ENCODE peak calls at places on chromosomes 11 and 22, in five cellular contexts. One of them, this sample, is unnamed.

GRCh38 chr11:81237139-81237538 is 1496.5 kb downstream of the FAM181B start:
- DNase-seq in A673: peak
- DNase-seq in mammary epithelial cell: peak
- DNase-seq in neural progenitor cell: peak
- DNase-seq in hepatocyte: peak
- DNase-seq in this sample: peak

GRCh38 chr11:134139873-134140331 is 71.0 kb downstream of the JAM3 start:
- DNase-seq in A673: peak
- DNase-seq in mammary epithelial cell: peak
- DNase-seq in neural progenitor cell: peak
- DNase-seq in hepatocyte: peak
- DNase-seq in this sample: peak

GRCh38 chr11:112655386-112655785 is 305.8 kb upstream of the NCAM1 start:
- DNase-seq in A673: no peak
- DNase-seq in mammary epithelial cell: no peak
- DNase-seq in neural progenitor cell: no peak
- DNase-seq in hepatocyte: peak
- DNase-seq in this sample: no peak

GRCh38 chr11:94513091-94513490 is 830 bp downstream of the C11orf97 start:
- DNase-seq in A673: no peak
- DNase-seq in mammary epithelial cell: peak
- DNase-seq in neural progenitor cell: no peak
- DNase-seq in hepatocyte: peak
- DNase-seq in this sample: no peak

GRCh38 chr11:59173964-59174663 is 2.2 kb downstream of the DTX4 start:
- DNase-seq in A673: peak
- DNase-seq in mammary epithelial cell: peak
- DNase-seq in neural progenitor cell: peak
- DNase-seq in hepatocyte: peak
- DNase-seq in this sample: no peak

GRCh38 chr22:20761536-20761935 is 12.4 kb upstream of the SERPIND1 start:
- DNase-seq in A673: no peak
- DNase-seq in mammary epithelial cell: no peak
- DNase-seq in neural progenitor cell: no peak
- DNase-seq in hepatocyte: no peak
- DNase-seq in this sample: no peak

GRCh38 chr11:100681064-100681502 is 6.0 kb upstream of the ARHGAP42 start:
- DNase-seq in A673: no peak
- DNase-seq in mammary epithelial cell: peak
- DNase-seq in neural progenitor cell: no peak
- DNase-seq in hepatocyte: peak
- DNase-seq in this sample: peak

GRCh38 chr11:62601114-62601363 is 626 bp downstream of the MTA2 start:
- DNase-seq in A673: no peak
- DNase-seq in mammary epithelial cell: no peak
- DNase-seq in neural progenitor cell: no peak
- DNase-seq in hepatocyte: no peak
- DNase-seq in this sample: peak

GRCh38 chr11:2195756-2196088 is 24.1 kb upstream of the TH start:
- DNase-seq in A673: no peak
- DNase-seq in mammary epithelial cell: no peak
- DNase-seq in neural progenitor cell: no peak
- DNase-seq in hepatocyte: no peak
- DNase-seq in this sample: no peak

GRCh38 chr11:126862664-126863247 is 137.8 kb downstream of the KIRREL3 start:
- DNase-seq in A673: no peak
- DNase-seq in mammary epithelial cell: no peak
- DNase-seq in neural progenitor cell: peak
- DNase-seq in hepatocyte: no peak
- DNase-seq in this sample: peak

GRCh38 chr22:28497188-28497587 is 182.5 kb downstream of the TTC28 start:
- DNase-seq in A673: no peak
- DNase-seq in mammary epithelial cell: no peak
- DNase-seq in neural progenitor cell: no peak
- DNase-seq in hepatocyte: no peak
- DNase-seq in this sample: no peak

GRCh38 chr22:20436309-20437252 is 1.0 kb downstream of the SCARF2 start:
- DNase-seq in A673: peak
- DNase-seq in mammary epithelial cell: no peak
- DNase-seq in neural progenitor cell: peak
- DNase-seq in hepatocyte: peak
- DNase-seq in this sample: no peak

GRCh38 chr22:20392983-20393704 is 807 bp upstream of the ZNF74 start:
- DNase-seq in A673: no peak
- DNase-seq in mammary epithelial cell: no peak
- DNase-seq in neural progenitor cell: no peak
- DNase-seq in hepatocyte: no peak
- DNase-seq in this sample: no peak

GRCh38 chr22:32574397-32574796 is 99.8 kb downstream of the FBXO7 start:
- DNase-seq in A673: no peak
- DNase-seq in mammary epithelial cell: peak
- DNase-seq in neural progenitor cell: no peak
- DNase-seq in hepatocyte: peak
- DNase-seq in this sample: no peak

GRCh38 chr11:92475316-92475715 is 250.7 kb downstream of the FAT3 start:
- DNase-seq in A673: no peak
- DNase-seq in mammary epithelial cell: no peak
- DNase-seq in neural progenitor cell: no peak
- DNase-seq in hepatocyte: no peak
- DNase-seq in this sample: peak

GRCh38 chr11:92276773-92277172 is 52.2 kb downstream of the FAT3 start:
- DNase-seq in A673: no peak
- DNase-seq in mammary epithelial cell: no peak
- DNase-seq in neural progenitor cell: no peak
- DNase-seq in hepatocyte: no peak
- DNase-seq in this sample: no peak

GRCh38 chr22:17547995-17548755 is 15.1 kb upstream of the SLC25A18 start:
- DNase-seq in A673: no peak
- DNase-seq in mammary epithelial cell: no peak
- DNase-seq in neural progenitor cell: no peak
- DNase-seq in hepatocyte: no peak
- DNase-seq in this sample: no peak

GRCh38 chr22:20084547-20085413 is 4.7 kb downstream of the DGCR8 start:
- DNase-seq in A673: peak
- DNase-seq in mammary epithelial cell: no peak
- DNase-seq in neural progenitor cell: peak
- DNase-seq in hepatocyte: peak
- DNase-seq in this sample: no peak

GRCh38 chr11:121367434-121367833 is 74.9 kb downstream of the SC5D start:
- DNase-seq in A673: peak
- DNase-seq in mammary epithelial cell: peak
- DNase-seq in neural progenitor cell: no peak
- DNase-seq in hepatocyte: no peak
- DNase-seq in this sample: peak

GRCh38 chr11:110032957-110033570 is 60.1 kb upstream of the ZC3H12C start:
- DNase-seq in A673: no peak
- DNase-seq in mammary epithelial cell: no peak
- DNase-seq in neural progenitor cell: no peak
- DNase-seq in hepatocyte: no peak
- DNase-seq in this sample: no peak

GRCh38 chr22:40238425-40239344 is 61.0 kb downstream of the TNRC6B start:
- DNase-seq in A673: peak
- DNase-seq in mammary epithelial cell: peak
- DNase-seq in neural progenitor cell: no peak
- DNase-seq in hepatocyte: no peak
- DNase-seq in this sample: no peak

GRCh38 chr11:27485930-27486773 is 13.6 kb upstream of the LGR4 start:
- DNase-seq in A673: peak
- DNase-seq in mammary epithelial cell: peak
- DNase-seq in neural progenitor cell: peak
- DNase-seq in hepatocyte: peak
- DNase-seq in this sample: peak

GRCh38 chr22:48895831-48896765 is 931.6 kb downstream of the BRD1 start:
- DNase-seq in A673: no peak
- DNase-seq in mammary epithelial cell: no peak
- DNase-seq in neural progenitor cell: no peak
- DNase-seq in hepatocyte: no peak
- DNase-seq in this sample: no peak

GRCh38 chr11:35593143-35593542 is 25.1 kb upstream of the FJX1 start:
- DNase-seq in A673: no peak
- DNase-seq in mammary epithelial cell: peak
- DNase-seq in neural progenitor cell: no peak
- DNase-seq in hepatocyte: no peak
- DNase-seq in this sample: no peak

GRCh38 chr11:96753997-96754396 is 364.2 kb downstream of the JRKL start:
- DNase-seq in A673: no peak
- DNase-seq in mammary epithelial cell: no peak
- DNase-seq in neural progenitor cell: no peak
- DNase-seq in hepatocyte: no peak
- DNase-seq in this sample: no peak

GRCh38 chr11:27916541-27917100 is 191.3 kb downstream of the KIF18A start:
- DNase-seq in A673: peak
- DNase-seq in mammary epithelial cell: peak
- DNase-seq in neural progenitor cell: no peak
- DNase-seq in hepatocyte: no peak
- DNase-seq in this sample: peak

GRCh38 chr11:2379471-2380174 is 2.5 kb downstream of the CD81 start:
- DNase-seq in A673: no peak
- DNase-seq in mammary epithelial cell: no peak
- DNase-seq in neural progenitor cell: no peak
- DNase-seq in hepatocyte: no peak
- DNase-seq in this sample: no peak

GRCh38 chr22:27220349-27220748 is 563.0 kb downstream of the MIAT start:
- DNase-seq in A673: no peak
- DNase-seq in mammary epithelial cell: peak
- DNase-seq in neural progenitor cell: no peak
- DNase-seq in hepatocyte: peak
- DNase-seq in this sample: no peak

GRCh38 chr22:44286673-44287072 is 26.1 kb downstream of the SHISAL1 start:
- DNase-seq in A673: no peak
- DNase-seq in mammary epithelial cell: peak
- DNase-seq in neural progenitor cell: no peak
- DNase-seq in hepatocyte: no peak
- DNase-seq in this sample: no peak

GRCh38 chr22:23180893-23181762 is 819 bp downstream of the BCR start:
- DNase-seq in A673: peak
- DNase-seq in mammary epithelial cell: peak
- DNase-seq in neural progenitor cell: peak
- DNase-seq in hepatocyte: no peak
- DNase-seq in this sample: peak

GRCh38 chr11:119489087-119489486 is 66.1 kb upstream of the THY1 start:
- DNase-seq in A673: no peak
- DNase-seq in mammary epithelial cell: no peak
- DNase-seq in neural progenitor cell: no peak
- DNase-seq in hepatocyte: no peak
- DNase-seq in this sample: no peak

GRCh38 chr11:113877673-113878060 is 2.3 kb upstream of the USP28 start:
- DNase-seq in A673: no peak
- DNase-seq in mammary epithelial cell: no peak
- DNase-seq in neural progenitor cell: no peak
- DNase-seq in hepatocyte: no peak
- DNase-seq in this sample: no peak

GRCh38 chr11:119166368-119167076 is 2.0 kb upstream of the NLRX1 start:
- DNase-seq in A673: no peak
- DNase-seq in mammary epithelial cell: peak
- DNase-seq in neural progenitor cell: no peak
- DNase-seq in hepatocyte: no peak
- DNase-seq in this sample: no peak

GRCh38 chr11:79150966-79151365 is 289.9 kb downstream of the TENM4 start:
- DNase-seq in A673: no peak
- DNase-seq in mammary epithelial cell: peak
- DNase-seq in neural progenitor cell: no peak
- DNase-seq in hepatocyte: no peak
- DNase-seq in this sample: no peak
- TF ChIP-seq EZH2 in A673: no peak
- TF ChIP-seq EZH2 in mammary epithelial cell: no peak
- TF ChIP-seq EZH2 in neural progenitor cell: no peak
- TF ChIP-seq EZH2 in hepatocyte: no peak
- TF ChIP-seq EZH2 in this sample: no peak

DNA sequence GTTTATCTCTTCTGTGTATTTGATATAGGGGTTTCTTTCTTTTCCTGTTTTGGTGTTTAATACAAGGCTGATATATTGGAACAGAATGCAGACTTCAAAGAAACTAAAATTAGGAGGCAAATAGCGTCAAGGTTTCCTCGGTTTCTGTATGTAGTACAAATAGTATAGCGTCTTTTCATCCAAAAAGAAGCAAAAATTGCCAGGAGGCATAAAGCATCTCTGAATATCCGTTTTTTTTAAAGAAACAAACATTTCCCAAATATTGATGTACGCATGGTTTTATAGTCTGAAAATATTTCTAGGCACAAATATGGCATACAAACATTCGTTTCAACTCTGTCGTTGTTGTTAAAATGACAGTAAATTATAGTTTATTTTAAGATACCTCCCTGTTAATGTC is 17.1 kb upstream of the PAX6 start:
- DNase-seq in A673: no peak
- DNase-seq in mammary epithelial cell: no peak
- DNase-seq in neural progenitor cell: no peak
- DNase-seq in hepatocyte: no peak
- DNase-seq in this sample: no peak
- TF ChIP-seq EZH2 in A673: no peak
- TF ChIP-seq EZH2 in mammary epithelial cell: no peak
- TF ChIP-seq EZH2 in neural progenitor cell: no peak
- TF ChIP-seq EZH2 in hepatocyte: no peak
- TF ChIP-seq EZH2 in this sample: no peak

GRCh38 chr22:46070215-46070721 is 80.1 kb upstream of the PPARA start:
- DNase-seq in A673: peak
- DNase-seq in mammary epithelial cell: peak
- DNase-seq in neural progenitor cell: peak
- DNase-seq in hepatocyte: peak
- DNase-seq in this sample: peak
- TF ChIP-seq EZH2 in A673: no peak
- TF ChIP-seq EZH2 in mammary epithelial cell: no peak
- TF ChIP-seq EZH2 in neural progenitor cell: peak
- TF ChIP-seq EZH2 in hepatocyte: peak
- TF ChIP-seq EZH2 in this sample: no peak

DNA sequence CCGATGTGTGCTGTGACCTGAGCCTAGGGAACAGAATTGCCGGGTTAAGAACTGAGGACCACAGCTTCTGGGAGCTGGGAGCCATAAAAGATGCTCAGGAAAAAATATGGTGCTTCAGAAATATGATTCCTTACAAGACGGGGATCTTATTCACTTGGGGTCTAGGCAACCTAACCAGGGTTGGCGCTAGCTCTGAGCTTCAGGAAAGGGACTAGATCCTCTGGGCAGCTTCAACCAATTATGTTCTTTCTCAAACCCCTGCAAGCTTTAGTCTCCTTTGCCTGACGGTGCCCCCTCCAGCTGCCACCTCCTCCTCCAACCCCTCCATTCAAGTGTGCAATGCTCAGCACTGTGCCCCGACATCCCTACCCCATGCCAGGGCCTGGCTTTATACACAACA is 634.1 kb upstream of the CADM1 start:
- DNase-seq in A673: no peak
- DNase-seq in mammary epithelial cell: no peak
- DNase-seq in neural progenitor cell: no peak
- DNase-seq in hepatocyte: no peak
- DNase-seq in this sample: no peak
- TF ChIP-seq EZH2 in A673: no peak
- TF ChIP-seq EZH2 in mammary epithelial cell: no peak
- TF ChIP-seq EZH2 in neural progenitor cell: no peak
- TF ChIP-seq EZH2 in hepatocyte: no peak
- TF ChIP-seq EZH2 in this sample: no peak

GRCh38 chr11:116534270-116534975 is 238.4 kb downstream of the BUD13 start:
- DNase-seq in A673: no peak
- DNase-seq in mammary epithelial cell: no peak
- DNase-seq in neural progenitor cell: no peak
- DNase-seq in hepatocyte: no peak
- DNase-seq in this sample: no peak
- TF ChIP-seq EZH2 in A673: no peak
- TF ChIP-seq EZH2 in mammary epithelial cell: no peak
- TF ChIP-seq EZH2 in neural progenitor cell: no peak
- TF ChIP-seq EZH2 in hepatocyte: no peak
- TF ChIP-seq EZH2 in this sample: no peak